ENCODE peak calls at places on chromosomes 6 and 20, in six cellular contexts. M is activated effector memory CD4-positive, alpha-beta T cell treated with Interleukin-2 at 50 U/mL for 16 hours; R is stimulated activated effector memory CD8-positive, alpha-beta T cell treated with anti-CD3 and anti-CD28 coated beads, Interleukin-12 subunit alpha, Interleukin-12 subunit beta, amount 100 ng/mL, for 72 hours; S is breast epithelium; G is globus pallidus; I is GM04504. U is an unnamed sample.

GRCh38 chr6:125098253-125098652 is 55.3 kb upstream of the TPD52L1 start:
- DNase-seq in M (no peak), R (no peak), S (no peak), G (peak; percentile 11), I (no peak), U (no peak)

GRCh38 chr6:34575326-34575725 is 19.2 kb upstream of the SPDEF start:
- DNase-seq in M (no peak), R (no peak), S (no peak), G (no peak), I (no peak), U (no peak)

GRCh38 chr6:12947191-12947795 is 230.7 kb downstream of the PHACTR1 start:
- DNase-seq in M (no peak), R (no peak), S (no peak), G (no peak), I (peak; percentile 32), U (no peak)

GRCh38 chr20:58585753-58586540 is 65.1 kb upstream of the STX16 start:
- DNase-seq in M (no peak), R (no peak), S (no peak), G (no peak), I (peak; percentile 17), U (no peak)

GRCh38 chr20:57465943-57466342 is 59.0 kb downstream of the CTCFL start:
- DNase-seq in M (no peak), R (no peak), S (no peak), G (no peak), I (no peak), U (no peak)

GRCh38 chr6:73157870-73158269 is 67.4 kb downstream of the KHDC1L start:
- DNase-seq in M (no peak), R (no peak), S (no peak), G (no peak), I (no peak), U (no peak)

GRCh38 chr6:118776607-118777549 is 117.1 kb upstream of the ASF1A start:
- DNase-seq in M (peak; percentile 38), R (no peak), S (no peak), G (peak; percentile 77), I (peak; percentile 48), U (peak; percentile 83)

GRCh38 chr6:169858935-169859351 is 107.5 kb downstream of the ERMARD start:
- DNase-seq in M (no peak), R (no peak), S (peak; percentile 42), G (no peak), I (no peak), U (no peak)

GRCh38 chr6:19465760-19466159 is 371.4 kb upstream of the ID4 start:
- DNase-seq in M (no peak), R (no peak), S (no peak), G (no peak), I (peak; percentile 77), U (no peak)

U was measured in Ammon's horn.